ENCODE peak calls at places on chromosomes 5 and 9, in seven cellular contexts. H, I, Z, X, D, F and J are unnamed samples.

GRCh38 chr5:120314201-120314600 is 149.9 kb upstream of the PRR16 start:
- DNase-seq in H (peak), I (no peak), Z (peak), X (no peak), D (peak), F (peak), J (peak)

GRCh38 chr9:77175152-77175551 is 2.2 kb upstream of the VPS13A start:
- DNase-seq in H (no peak), I (no peak), Z (no peak), X (no peak), D (no peak), F (no peak), J (no peak)

GRCh38 chr5:75566710-75567309 is 44.4 kb upstream of the ANKDD1B start:
- DNase-seq in H (peak), I (peak), Z (peak), X (no peak), D (peak), F (peak), J (peak)

GRCh38 chr9:36214571-36214970 is 23.9 kb downstream of the CLTA start:
- DNase-seq in H (peak), I (no peak), Z (peak), X (no peak), D (no peak), F (peak), J (peak)

GRCh38 chr9:136326061-136326776 is 1.1 kb upstream of the GPSM1 start:
- DNase-seq in H (peak), I (no peak), Z (peak), X (no peak), D (peak), F (peak), J (peak)

GRCh38 chr9:116806075-116806474 is 119.0 kb downstream of the TRIM32 start:
- DNase-seq in H (peak), I (peak), Z (peak), X (no peak), D (no peak), F (no peak), J (no peak)

GRCh38 chr9:98834386-98834785 is 26.9 kb downstream of the GALNT12 start:
- DNase-seq in H (no peak), I (no peak), Z (no peak), X (no peak), D (no peak), F (no peak), J (no peak)

GRCh38 chr9:124353811-124354274 is 61.4 kb downstream of the PSMB7 start:
- DNase-seq in H (peak), I (no peak), Z (peak), X (no peak), D (peak), F (no peak), J (peak)

GRCh38 chr5:5278815-5279381 is 138.8 kb downstream of the ADAMTS16 start:
- DNase-seq in H (no peak), I (no peak), Z (no peak), X (no peak), D (no peak), F (no peak), J (no peak)

GRCh38 chr9:136092741-136093140 is 2.3 kb downstream of the NACC2 start:
- DNase-seq in H (no peak), I (no peak), Z (no peak), X (no peak), D (no peak), F (no peak), J (no peak)

GRCh38 chr5:135642934-135643333 is 64.1 kb upstream of the CXCL14 start:
- DNase-seq in H (no peak), I (no peak), Z (no peak), X (no peak), D (no peak), F (no peak), J (no peak)

GRCh38 chr5:54669845-54670635 is 152.5 kb downstream of the SNX18 start:
- DNase-seq in H (no peak), I (no peak), Z (no peak), X (no peak), D (no peak), F (peak), J (no peak)

GRCh38 chr9:95447660-95448420 is 68.9 kb downstream of the PTCH1 start:
- DNase-seq in H (no peak), I (no peak), Z (no peak), X (no peak), D (peak), F (no peak), J (no peak)

GRCh38 chr5:72268753-72269410 is 51.2 kb downstream of the MRPS27 start:
- DNase-seq in H (peak), I (peak), Z (peak), X (peak), D (peak), F (peak), J (peak)

GRCh38 chr5:171953860-171954701 is 52.4 kb downstream of the FBXW11 start:
- DNase-seq in H (peak), I (no peak), Z (peak), X (no peak), D (peak), F (peak), J (peak)

GRCh38 chr5:136133416-136134383 is 1.1 kb downstream of the SMAD5 start:
- DNase-seq in H (peak), I (peak), Z (peak), X (peak), D (peak), F (peak), J (peak)

GRCh38 chr5:82821978-82822927 is 254.9 kb downstream of the TMEM167A start:
- DNase-seq in H (peak), I (no peak), Z (no peak), X (no peak), D (peak), F (peak), J (no peak)
- H3K4me3 ChIP-seq in H (no peak), I (no peak), Z (no peak), X (no peak), D (no peak), F (no peak), J (no peak)

GRCh38 chr9:133275105-133276000 is at the start of gene ABO:
- DNase-seq in H (peak), I (no peak), Z (no peak), X (no peak), D (no peak), F (no peak), J (no peak)
- H3K4me3 ChIP-seq in H (no peak), I (no peak), Z (no peak), X (peak), D (no peak), F (no peak), J (no peak)

GRCh38 chr9:110949081-110949480 is 89.2 kb downstream of the LPAR1 start:
- DNase-seq in H (no peak), I (no peak), Z (peak), X (no peak), D (no peak), F (no peak), J (peak)

GRCh38 chr9:110950041-110950645 is 88.1 kb downstream of the LPAR1 start:
- DNase-seq in H (peak), I (no peak), Z (peak), X (no peak), D (no peak), F (peak), J (no peak)

GRCh38 chr9:110947645-110948044 is 90.6 kb downstream of the LPAR1 start:
- DNase-seq in H (no peak), I (no peak), Z (no peak), X (no peak), D (no peak), F (no peak), J (no peak)

GRCh38 chr9:110954822-110955291 is 83.4 kb downstream of the LPAR1 start:
- DNase-seq in H (no peak), I (no peak), Z (peak), X (no peak), D (peak), F (peak), J (no peak)

GRCh38 chr9:110952018-110952864 is 86.0 kb downstream of the LPAR1 start:
- DNase-seq in H (peak), I (no peak), Z (no peak), X (no peak), D (no peak), F (no peak), J (no peak)
- H3K4me3 ChIP-seq in H (peak), I (no peak), Z (no peak), X (no peak), D (no peak), F (no peak), J (no peak)

GRCh38 chr9:97502222-97502983 is 937 bp downstream of the TMOD1 start:
- DNase-seq in H (no peak), I (no peak), Z (no peak), X (no peak), D (no peak), F (no peak), J (no peak)

GRCh38 chr9:97501972-97502221 is 431 bp downstream of the TMOD1 start:
- DNase-seq in H (no peak), I (no peak), Z (no peak), X (no peak), D (no peak), F (no peak), J (no peak)

GRCh38 chr9:97504381-97505216 is 3.1 kb downstream of the TMOD1 start:
- DNase-seq in H (peak), I (no peak), Z (no peak), X (no peak), D (peak), F (peak), J (no peak)

GRCh38 chr9:97503862-97504210 is 2.4 kb downstream of the TMOD1 start:
- DNase-seq in H (no peak), I (no peak), Z (no peak), X (no peak), D (no peak), F (no peak), J (no peak)

GRCh38 chr9:97502984-97503861 is 1.8 kb downstream of the TMOD1 start:
- DNase-seq in H (no peak), I (no peak), Z (no peak), X (no peak), D (no peak), F (no peak), J (no peak)
- H3K4me3 ChIP-seq in H (no peak), I (no peak), Z (no peak), X (no peak), D (no peak), F (no peak), J (no peak)